ENCODE peak calls at places on chromosomes 11 and 22, in five cellular contexts. Z is GM12878, G is testis, Q is left lung, F is astrocyte. L is an unnamed sample.
A peak's percentile ranks its signal among the peaks of the same experiment; 100 is the strongest.

GRCh38 chr11:45606514-45607024 is 58.9 kb downstream of the CHST1 start:
- DNase-seq in Z (no peak), G (peak; percentile 26), Q (no peak), F (no peak), L (no peak)

GRCh38 chr11:79070518-79070917 is 370.3 kb downstream of the TENM4 start:
- DNase-seq in Z (no peak), G (no peak), Q (no peak), F (no peak), L (no peak)

GRCh38 chr11:91230647-91231046 is 994.0 kb upstream of the FAT3 start:
- DNase-seq in Z (no peak), G (no peak), Q (no peak), F (no peak), L (no peak)

GRCh38 chr11:95892892-95893570 is 30.9 kb downstream of the MTMR2 start:
- DNase-seq in Z (no peak), G (no peak), Q (no peak), F (no peak), L (no peak)

GRCh38 chr11:71477637-71478011 is 24.6 kb downstream of the NADSYN1 start:
- DNase-seq in Z (no peak), G (no peak), Q (no peak), F (no peak), L (no peak)

GRCh38 chr11:65982824-65983588 is 19.0 kb downstream of the EIF1AD start:
- DNase-seq in Z (no peak), G (no peak), Q (no peak), F (no peak), L (no peak)

GRCh38 chr11:17543041-17543440 is 1.2 kb downstream of the USH1C start:
- DNase-seq in Z (no peak), G (no peak), Q (no peak), F (no peak), L (no peak)

GRCh38 chr22:31637938-31638618 is 23.9 kb downstream of the PISD start:
- DNase-seq in Z (no peak), G (no peak), Q (peak; percentile 79), F (no peak), L (peak; percentile 55)

GRCh38 chr11:69627551-69627950 is 13.4 kb upstream of the CCND1 start:
- DNase-seq in Z (no peak), G (no peak), Q (no peak), F (no peak), L (no peak)

GRCh38 chr11:83249972-83250593 is 36.1 kb downstream of the CCDC90B start:
- DNase-seq in Z (no peak), G (peak; percentile 23), Q (no peak), F (no peak), L (no peak)

GRCh38 chr11:61963016-61963281 is 4.5 kb downstream of the FTH1 start:
- DNase-seq in Z (no peak), G (no peak), Q (no peak), F (no peak), L (no peak)
- H3K27ac ChIP-seq in Z (peak overlapping the region; percentile 75), G (peak overlapping the region; percentile 100), Q (peak overlapping the region; percentile 99), F (no peak overlapping the region), L (peak overlapping the region; percentile 99)

DNA sequence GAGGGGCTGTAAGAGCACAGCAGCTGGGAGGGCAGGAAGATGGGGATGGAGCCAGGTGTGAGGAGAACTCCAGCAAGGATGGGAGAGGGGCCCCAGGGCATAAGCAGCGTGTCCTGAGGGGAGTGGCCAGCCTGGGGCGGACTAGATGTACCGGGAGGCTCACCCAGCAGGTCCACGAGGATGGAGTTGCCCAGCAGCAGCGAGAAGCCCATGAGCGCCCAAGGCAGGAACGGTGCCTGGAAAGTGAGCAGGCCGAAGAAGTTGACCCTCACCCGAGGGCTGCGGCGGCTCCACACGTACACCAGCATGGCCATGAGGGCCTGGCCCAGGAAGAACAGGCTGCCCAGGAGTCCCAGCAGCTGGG is 1.3 kb downstream of the DERL3 start:
- DNase-seq in Z (no peak), G (no peak), Q (no peak), F (no peak), L (no peak)
- TF ChIP-seq CTCF in Z (no peak), G (no peak), Q (no peak), F (no peak), L (no peak)

GRCh38 chr11:129640671-129641070 is 175.0 kb upstream of the TMEM45B start:
- DNase-seq in Z (no peak), G (no peak), Q (no peak), F (no peak), L (no peak)

GRCh38 chr11:129637983-129638776 is 177.5 kb upstream of the TMEM45B start:
- DNase-seq in Z (no peak), G (no peak), Q (no peak), F (no peak), L (no peak)

GRCh38 chr11:129636926-129637325 is 178.7 kb upstream of the TMEM45B start:
- DNase-seq in Z (no peak), G (no peak), Q (no peak), F (peak; percentile 30), L (no peak)

GRCh38 chr11:129639300-129639699 is 176.3 kb upstream of the TMEM45B start:
- DNase-seq in Z (no peak), G (no peak), Q (no peak), F (peak; percentile 99), L (no peak)

GRCh38 chr11:129637473-129637872 is 178.2 kb upstream of the TMEM45B start:
- DNase-seq in Z (no peak), G (no peak), Q (no peak), F (peak; percentile 49), L (no peak)
- H3K9me3 ChIP-seq in Z (no peaks in the 10 kb centered on the region), G (no peaks in the 10 kb centered on the region), Q (no peaks in the 10 kb centered on the region), F (no peaks in the 10 kb centered on the region), L (no peaks in the 10 kb centered on the region)

GRCh38 chr22:40637181-40638150 is 947 bp upstream of the MRTFA start:
- DNase-seq in Z (no peak), G (peak; percentile 34), Q (peak; percentile 71), F (no peak), L (peak; percentile 45)
- H3K27ac ChIP-seq in Z (peak overlapping the region; percentile 79), G (peak overlapping the region; percentile 95), Q (peak overlapping the region; percentile 91), F (peak overlapping the region; percentile 87), L (peak overlapping the region; percentile 93)

GRCh38 chr22:18970948-18971315 is 34.8 kb upstream of the PRODH start:
- DNase-seq in Z (no peak), G (no peak), Q (no peak), F (no peak), L (no peak)

GRCh38 chr22:18973264-18974031 is 37.4 kb upstream of the PRODH start:
- DNase-seq in Z (no peak), G (no peak), Q (no peak), F (no peak), L (no peak)

GRCh38 chr22:18971321-18971751 is 35.2 kb upstream of the PRODH start:
- DNase-seq in Z (no peak), G (no peak), Q (no peak), F (no peak), L (no peak)

GRCh38 chr22:18968011-18968749 is 32.1 kb upstream of the PRODH start:
- DNase-seq in Z (no peak), G (peak; percentile 46), Q (no peak), F (no peak), L (peak; percentile 44)

GRCh38 chr22:18970180-18970947 is 34.3 kb upstream of the PRODH start:
- DNase-seq in Z (no peak), G (no peak), Q (no peak), F (no peak), L (no peak)
- TF ChIP-seq CTCF in Z (no peak), G (no peak), Q (no peak), F (no peak), L (no peak)

GRCh38 chr22:48530666-48531065 is 1297.0 kb downstream of the BRD1 start:
- DNase-seq in Z (no peak), G (no peak), Q (no peak), F (no peak), L (no peak)
- H3K9me3 ChIP-seq in Z (no peaks in the 10 kb centered on the region), G (no peaks in the 10 kb centered on the region), Q (no peaks in the 10 kb centered on the region), F (no peaks in the 10 kb centered on the region), L (no peaks in the 10 kb centered on the region)

L was measured in heart left ventricle.